ENCODE peak calls at places on chromosome 20, in five cellular contexts. T is GM12878, Y is bronchial epithelial cell, E is uterus, P is K562. B is an unnamed sample.

GRCh38 chr20:63611646-63612045 is 15.3 kb downstream of the GMEB2 start:
- DNase-seq in T (no peak), Y (no peak), E (no peak), P (no peak), B (no peak)

GRCh38 chr20:39342463-39342862 is 380.3 kb downstream of the DHX35 start:
- DNase-seq in T (peak; percentile 38), Y (no peak), E (no peak), P (no peak), B (no peak)

GRCh38 chr20:44031822-44032582 is 117.3 kb downstream of the TOX2 start:
- DNase-seq in T (no peak), Y (no peak), E (no peak), P (no peak), B (no peak)

GRCh38 chr20:37295001-37295400 is 5.5 kb downstream of the MANBAL start:
- DNase-seq in T (no peak), Y (peak; percentile 100), E (peak; percentile 81), P (no peak), B (peak; percentile 98)

GRCh38 chr20:2751868-2752630 is 48.4 kb downstream of the CPXM1 start:
- DNase-seq in T (no peak), Y (no peak), E (no peak), P (peak; percentile 58), B (no peak)

GRCh38 chr20:34404803-34405202 is 41.7 kb downstream of the ITCH start:
- DNase-seq in T (no peak), Y (no peak), E (no peak), P (no peak), B (no peak)

GRCh38 chr20:63172726-63173125 is 43.2 kb downstream of the YTHDF1 start:
- DNase-seq in T (no peak), Y (no peak), E (no peak), P (peak; percentile 72), B (no peak)

GRCh38 chr20:39263076-39263475 is 300.9 kb downstream of the DHX35 start:
- DNase-seq in T (no peak), Y (peak; percentile 41), E (no peak), P (no peak), B (no peak)

GRCh38 chr20:41150664-41151063 is 13.3 kb downstream of the PLCG1 start:
- DNase-seq in T (no peak), Y (no peak), E (no peak), P (peak; percentile 64), B (no peak)

GRCh38 chr20:38242848-38243449 is 17.6 kb downstream of the KIAA1755 start:
- DNase-seq in T (no peak), Y (no peak), E (no peak), P (peak; percentile 47), B (no peak)

B was measured in renal cortical epithelial cell.